ENCODE peak calls at places on chromosomes 6 and 20, in ten cellular contexts. B is fibroblast of villous mesenchyme, Q is fibroblast of pulmonary artery, H is DND-41, W is AG09309, S is B cell, X is cardiac fibroblast, N is ovary, L is H1, M is psoas muscle. K is an unnamed sample.

GRCh38 chr20:54257090-54257816 is 49.4 kb downstream of the PFDN4 start:
- DNase-seq in B (peak), Q (peak), H (no peak), W (peak), S (no peak), X (peak), N (no peak), L (peak), M (no peak), K (no peak)

GRCh38 chr6:112310439-112311154 is 36.5 kb upstream of the RFPL4B start:
- DNase-seq in B (no peak), Q (no peak), H (no peak), W (no peak), S (no peak), X (no peak), N (no peak), L (no peak), M (no peak), K (no peak)

GRCh38 chr20:63739129-63740069 is at the start of gene SLC2A4RG:
- DNase-seq in B (peak), Q (peak), H (peak), W (no peak), S (peak), X (peak), N (peak), L (no peak), M (peak), K (peak)

GRCh38 chr6:147022041-147022440 is 182.2 kb upstream of the STXBP5 start:
- DNase-seq in B (no peak), Q (peak), H (no peak), W (no peak), S (no peak), X (peak), N (no peak), L (no peak), M (no peak), K (no peak)

GRCh38 chr20:63270606-63271325 is 1.8 kb upstream of the ARFGAP1 start:
- DNase-seq in B (no peak), Q (no peak), H (no peak), W (no peak), S (no peak), X (no peak), N (no peak), L (no peak), M (no peak), K (no peak)

GRCh38 chr6:137981758-137982157 is 114.7 kb downstream of the TNFAIP3 start:
- DNase-seq in B (no peak), Q (no peak), H (no peak), W (no peak), S (no peak), X (no peak), N (no peak), L (no peak), M (no peak), K (no peak)

GRCh38 chr6:148677594-148678476 is 69.0 kb upstream of the UST start:
- DNase-seq in B (no peak), Q (no peak), H (no peak), W (no peak), S (peak), X (no peak), N (no peak), L (no peak), M (no peak), K (no peak)

GRCh38 chr6:38272222-38272621 is 367.5 kb downstream of the BTBD9 start:
- DNase-seq in B (peak), Q (no peak), H (no peak), W (peak), S (no peak), X (no peak), N (no peak), L (no peak), M (no peak), K (no peak)

GRCh38 chr6:111530777-111531176 is 47.8 kb upstream of the REV3L start:
- DNase-seq in B (no peak), Q (no peak), H (peak), W (no peak), S (no peak), X (no peak), N (no peak), L (no peak), M (no peak), K (no peak)

GRCh38 chr6:51559059-51559458 is 528.4 kb downstream of the PKHD1 start:
- DNase-seq in B (no peak), Q (no peak), H (no peak), W (no peak), S (no peak), X (no peak), N (no peak), L (no peak), M (no peak), K (no peak)

GRCh38 chr6:8831366-8832152 is 396.2 kb upstream of the SLC35B3 start:
- DNase-seq in B (peak), Q (no peak), H (no peak), W (no peak), S (no peak), X (no peak), N (no peak), L (no peak), M (no peak), K (peak)

GRCh38 chr6:12545141-12545540 is 171.4 kb upstream of the PHACTR1 start:
- DNase-seq in B (no peak), Q (no peak), H (no peak), W (no peak), S (no peak), X (no peak), N (no peak), L (no peak), M (no peak), K (no peak)

GRCh38 chr20:61253264-61253639 is 1.2 kb downstream of the CDH4 start:
- DNase-seq in B (peak), Q (peak), H (no peak), W (no peak), S (no peak), X (peak), N (no peak), L (no peak), M (no peak), K (no peak)

GRCh38 chr6:10014561-10014960 is 400.3 kb downstream of the TFAP2A start:
- DNase-seq in B (no peak), Q (no peak), H (no peak), W (no peak), S (no peak), X (no peak), N (no peak), L (no peak), M (no peak), K (no peak)

GRCh38 chr20:22511943-22512910 is 72.1 kb downstream of the FOXA2 start:
- DNase-seq in B (peak), Q (peak), H (no peak), W (no peak), S (no peak), X (no peak), N (no peak), L (no peak), M (no peak), K (no peak)

GRCh38 chr6:129359811-129360787 is 349.9 kb downstream of the ARHGAP18 start:
- DNase-seq in B (peak), Q (no peak), H (no peak), W (no peak), S (no peak), X (no peak), N (no peak), L (no peak), M (no peak), K (no peak)

GRCh38 chr6:34589140-34589539 is 33.0 kb upstream of the SPDEF start:
- DNase-seq in B (no peak), Q (no peak), H (no peak), W (no peak), S (no peak), X (no peak), N (no peak), L (no peak), M (no peak), K (no peak)

GRCh38 chr6:34587851-34588250 is 31.7 kb upstream of the SPDEF start:
- DNase-seq in B (no peak), Q (no peak), H (no peak), W (no peak), S (no peak), X (no peak), N (no peak), L (no peak), M (no peak), K (no peak)

GRCh38 chr6:34587325-34587724 is 31.2 kb upstream of the SPDEF start:
- DNase-seq in B (no peak), Q (no peak), H (no peak), W (no peak), S (no peak), X (no peak), N (no peak), L (no peak), M (no peak), K (no peak)

GRCh38 chr6:34592208-34592952 is 36.3 kb upstream of the SPDEF start:
- DNase-seq in B (no peak), Q (no peak), H (no peak), W (no peak), S (no peak), X (no peak), N (no peak), L (no peak), M (no peak), K (no peak)

DNA sequence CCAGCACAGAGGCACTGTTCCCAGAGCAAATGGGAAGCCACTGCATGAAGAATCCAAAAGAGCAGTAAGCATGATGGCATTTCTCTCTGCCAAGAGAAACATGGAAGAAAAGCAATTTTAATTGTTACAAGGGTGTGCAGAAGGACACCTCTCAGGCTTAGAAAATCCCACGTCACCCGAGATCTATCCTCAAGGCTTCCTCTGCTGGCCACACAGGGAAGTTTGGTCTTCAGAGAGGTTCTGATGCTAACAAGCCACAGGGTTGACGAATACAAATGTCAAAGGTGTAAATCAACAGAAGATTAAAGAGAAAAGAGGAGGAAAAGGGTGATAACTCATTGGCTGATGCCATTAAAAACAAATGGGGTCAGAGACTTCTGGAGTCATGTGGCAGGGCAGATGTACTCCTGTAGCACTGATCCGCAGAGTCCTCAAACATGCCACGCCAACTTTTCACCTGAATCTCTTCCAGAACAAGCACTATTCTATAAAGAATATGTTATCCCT is 33.6 kb upstream of the SPDEF start:
- DNase-seq in B (no peak), Q (no peak), H (no peak), W (no peak), S (no peak), X (no peak), N (no peak), L (no peak), M (no peak), K (no peak)
- TF ChIP-seq CTCF in B (no peak), Q (no peak), H (no peak), W (no peak), S (no peak), X (no peak), N (no peak), L (no peak), M (no peak), K (no peak)

GRCh38 chr6:30741789-30742315 is 635 bp downstream of the FLOT1 start:
- DNase-seq in B (no peak), Q (no peak), H (no peak), W (no peak), S (no peak), X (peak), N (no peak), L (no peak), M (no peak), K (no peak)
- TF ChIP-seq CTCF in B (no peak), Q (no peak), H (no peak), W (no peak), S (no peak), X (no peak), N (no peak), L (no peak), M (no peak), K (no peak)

GRCh38 chr6:13836170-13836569 is 21.8 kb upstream of the MCUR1 start:
- DNase-seq in B (no peak), Q (no peak), H (no peak), W (no peak), S (no peak), X (no peak), N (no peak), L (no peak), M (no peak), K (no peak)
- TF ChIP-seq CTCF in B (no peak), Q (no peak), H (no peak), W (no peak), S (no peak), X (no peak), N (no peak), L (no peak), M (no peak), K (no peak)

GRCh38 chr6:76230711-76231110 is 158.2 kb upstream of the IMPG1 start:
- DNase-seq in B (no peak), Q (no peak), H (no peak), W (no peak), S (no peak), X (no peak), N (no peak), L (no peak), M (no peak), K (peak)
- TF ChIP-seq CTCF in B (no peak), Q (no peak), H (no peak), W (no peak), S (no peak), X (no peak), N (no peak), L (peak), M (no peak), K (no peak)

DNA sequence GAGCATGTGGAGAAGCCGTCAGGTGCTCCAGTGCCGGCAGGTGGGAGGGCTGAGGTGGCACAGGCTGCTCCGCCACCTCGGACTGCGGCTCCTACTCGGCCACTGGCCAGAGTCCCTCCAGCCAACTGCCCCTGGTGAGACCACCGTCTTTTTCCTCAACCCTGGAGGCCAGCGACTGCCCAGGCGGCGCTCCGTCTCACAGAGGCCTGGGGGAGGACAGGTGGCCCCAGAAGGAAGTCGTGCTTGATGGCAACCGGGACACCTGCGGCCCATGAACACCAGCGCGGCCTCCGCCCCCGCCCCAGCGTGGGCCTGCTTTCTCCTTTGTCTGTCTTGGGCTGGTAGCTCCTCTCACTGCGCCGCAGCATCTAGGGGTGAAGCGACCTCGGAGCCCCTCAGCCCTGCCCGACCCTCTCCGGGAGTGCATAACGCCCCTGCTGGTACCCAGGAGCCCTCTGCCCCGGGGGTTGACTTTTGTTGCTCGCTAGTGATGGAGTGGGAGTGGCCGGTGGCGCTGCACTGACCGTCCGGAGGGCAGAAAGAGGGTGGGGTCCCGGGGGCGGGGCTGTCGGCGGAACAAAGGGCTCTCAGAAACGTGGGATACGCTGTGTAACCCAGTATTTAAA is 706 bp upstream of the TUBB2B start:
- DNase-seq in B (no peak), Q (no peak), H (no peak), W (no peak), S (no peak), X (no peak), N (peak), L (no peak), M (no peak), K (no peak)
- TF ChIP-seq CTCF in B (no peak), Q (no peak), H (no peak), W (no peak), S (no peak), X (no peak), N (no peak), L (no peak), M (no peak), K (no peak)

DNA sequence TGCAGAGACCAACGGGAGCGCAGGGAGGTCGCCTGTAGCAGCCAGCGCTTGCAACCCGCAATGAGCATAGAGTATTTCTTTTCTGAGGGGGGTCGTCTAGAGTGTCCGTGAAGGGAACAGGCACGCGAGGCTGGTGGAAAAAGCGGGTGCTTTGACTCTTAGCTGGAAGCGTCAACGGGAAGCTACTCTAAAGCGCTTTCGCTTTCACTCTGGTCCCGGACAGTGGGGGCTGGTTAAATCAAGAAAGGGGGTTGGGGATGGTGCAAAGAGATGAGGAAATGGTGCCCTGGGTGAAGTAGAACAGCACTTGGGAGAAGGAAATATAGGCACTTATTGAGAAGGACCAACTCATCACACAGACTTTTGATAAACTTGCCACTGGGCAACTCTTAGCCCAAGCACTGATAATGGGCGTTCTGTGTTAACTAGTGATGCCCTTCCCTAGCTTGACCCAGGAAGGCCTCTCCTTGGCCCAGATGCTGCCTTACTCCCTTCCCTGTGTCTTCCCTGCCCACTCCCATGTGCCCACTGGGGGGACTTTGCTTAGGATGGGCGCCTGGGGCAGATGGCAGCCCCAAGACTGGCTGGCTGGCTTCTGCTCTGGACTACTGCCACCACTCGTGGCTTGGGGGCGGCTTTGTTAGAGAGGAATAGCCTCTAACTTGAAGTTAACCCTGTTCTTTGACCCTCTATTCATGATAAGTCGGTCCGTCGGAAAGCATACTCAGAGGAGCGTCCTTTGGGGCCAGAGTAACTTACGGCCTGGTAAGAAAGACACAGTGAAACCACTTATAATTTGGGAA is 585 bp downstream of the PSMB9 start:
- DNase-seq in B (peak), Q (peak), H (peak), W (no peak), S (peak), X (peak), N (peak), L (no peak), M (no peak), K (peak)
- TF ChIP-seq CTCF in B (no peak), Q (no peak), H (peak), W (no peak), S (no peak), X (no peak), N (no peak), L (no peak), M (no peak), K (no peak)

DNA sequence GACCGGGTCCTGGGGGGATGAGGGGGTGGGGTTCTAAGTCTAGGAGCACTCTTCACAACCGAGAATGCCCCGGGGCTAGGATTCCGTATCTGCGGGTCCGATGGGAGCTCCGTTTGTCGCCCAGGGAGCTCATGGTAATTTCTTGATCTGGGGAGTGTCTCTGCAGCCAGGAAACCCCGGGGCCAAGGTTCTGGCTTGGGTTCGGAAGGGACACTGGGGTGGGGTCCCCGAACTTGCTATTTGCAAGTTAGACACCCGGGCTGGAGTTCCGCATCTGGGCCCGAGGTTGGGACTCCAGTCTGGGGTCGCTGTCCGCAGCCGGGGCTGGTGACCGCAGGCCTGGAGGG is 397 bp downstream of the PEDS1 start:
- DNase-seq in B (no peak), Q (no peak), H (no peak), W (no peak), S (no peak), X (no peak), N (no peak), L (no peak), M (no peak), K (no peak)
- TF ChIP-seq CTCF in B (no peak), Q (no peak), H (no peak), W (no peak), S (no peak), X (no peak), N (no peak), L (peak), M (no peak), K (no peak)